ENCODE peak calls at places on chromosomes 1 and 21, in six cellular contexts. W, Z, X, U, L and D are unnamed samples.
A peak's percentile ranks its signal among the peaks of the same experiment; 100 is the strongest.

GRCh38 chr1:79133703-79134258 is 127.3 kb upstream of the ADGRL4 start:
- DNase-seq in L (peak; percentile 24), W (no peak), Z (no peak), X (no peak), U (no peak), D (no peak)

GRCh38 chr1:117147856-117148588 is 26.5 kb upstream of the TRIM45 start:
- DNase-seq in X (no peak), W (no peak), Z (no peak), L (peak; percentile 93), U (no peak), D (no peak)

GRCh38 chr1:58782308-58783089 is 1.3 kb downstream of the JUN start:
- DNase-seq in L (peak; percentile 45), W (peak; percentile 63), Z (peak; percentile 71), U (peak; percentile 15), X (peak; percentile 79), D (peak; percentile 82)

GRCh38 chr1:21518774-21519455 is 9.7 kb downstream of the ALPL start:
- DNase-seq in Z (no peak), W (no peak), X (no peak), L (no peak), U (no peak), D (no peak)

GRCh38 chr1:26288311-26288941 is 8.5 kb downstream of the SH3BGRL3 start:
- DNase-seq in X (peak; percentile 89), Z (peak; percentile 82), L (peak; percentile 26), W (no peak), U (no peak), D (peak; percentile 88)

GRCh38 chr21:38386967-38387366 is 111.3 kb downstream of the ERG start:
- DNase-seq in Z (peak; percentile 17), L (peak; percentile 57), X (peak; percentile 62), U (no peak), W (no peak), D (no peak)

GRCh38 chr1:21508580-21509350 is 458 bp upstream of the ALPL start:
- DNase-seq in W (peak; percentile 62), U (peak; percentile 29), Z (peak; percentile 56), X (peak; percentile 56), L (peak; percentile 37), D (peak; percentile 87)

GRCh38 chr1:55386456-55386855 is 171.3 kb upstream of the USP24 start:
- DNase-seq in Z (no peak), L (peak; percentile 65), X (no peak), W (no peak), U (no peak), D (no peak)

GRCh38 chr1:15937146-15937545 is 38.8 kb downstream of the ZBTB17 start:
- DNase-seq in L (no peak), W (no peak), X (no peak), U (no peak), Z (no peak), D (no peak)

GRCh38 chr1:203144661-203145060 is 17.1 kb downstream of the ADORA1 start:
- DNase-seq in L (peak; percentile 40), Z (no peak), W (no peak), X (no peak), U (no peak), D (no peak)

GRCh38 chr1:24198766-24199165 is 11.7 kb upstream of the IFNLR1 start:
- DNase-seq in U (no peak), Z (no peak), W (no peak), L (no peak), X (no peak), D (no peak)

GRCh38 chr1:53379662-53380002 is 51.8 kb upstream of the LRP8 start:
- DNase-seq in Z (no peak), U (no peak), X (no peak), L (no peak), W (no peak), D (peak; percentile 33)

GRCh38 chr1:188237573-188238353 is 1409.0 kb downstream of the PLA2G4A start:
- DNase-seq in X (no peak), L (peak; percentile 51), Z (no peak), U (no peak), W (no peak), D (no peak)

GRCh38 chr1:85330711-85331290 is 54.4 kb upstream of the BCL10 start:
- DNase-seq in L (peak; percentile 99), U (no peak), W (no peak), X (no peak), Z (no peak), D (no peak)

GRCh38 chr1:32187850-32188249 is 8.4 kb downstream of the TXLNA start:
- DNase-seq in U (no peak), X (no peak), Z (no peak), W (no peak), L (no peak), D (no peak)

GRCh38 chr1:225845633-225846259 is 35.8 kb downstream of the EPHX1 start:
- DNase-seq in W (peak; percentile 52), U (no peak), Z (peak; percentile 28), L (peak; percentile 76), X (peak; percentile 47), D (peak; percentile 75)

GRCh38 chr1:29176567-29176966 is 5.1 kb downstream of the SRSF4 start:
- DNase-seq in X (no peak), L (peak; percentile 33), U (no peak), Z (no peak), W (no peak), D (no peak)

GRCh38 chr21:36461918-36462486 is 17.9 kb downstream of the CLDN14 start:
- DNase-seq in X (no peak), L (no peak), Z (no peak), U (no peak), W (no peak), D (peak; percentile 27)

GRCh38 chr1:205856433-205856832 is 6.5 kb upstream of the PM20D1 start:
- DNase-seq in Z (no peak), X (no peak), U (no peak), L (no peak), W (no peak), D (no peak)

GRCh38 chr1:203422656-203423055 is 53.0 kb upstream of the PRELP start:
- DNase-seq in X (no peak), W (no peak), U (no peak), L (peak; percentile 69), Z (no peak), D (no peak)

GRCh38 chr1:33036051-33036525 is 595 bp downstream of the AK2 start:
- DNase-seq in Z (peak; percentile 17), W (no peak), X (peak; percentile 45), L (peak; percentile 87), U (no peak), D (no peak)